ENCODE peak calls at places on chromosome 1, in nine cellular contexts. D is lower lobe of right lung, J is Panc1, E is astrocyte, I is esophagus squamous epithelium, F is PC-9, P is foreskin fibroblast, R is skeletal muscle cell, C is heart left ventricle. Y is an unnamed sample.
A peak's percentile ranks its signal among the peaks of the same experiment; 100 is the strongest.

GRCh38 chr1:246800356-246800755 is 76.1 kb downstream of the SCCPDH start:
- DNase-seq in D (no peak), J (no peak), E (no peak), I (no peak), F (no peak), P (no peak), R (no peak), C (no peak), Y (no peak)

GRCh38 chr1:217542837-217543236 is 88.1 kb downstream of the GPATCH2 start:
- DNase-seq in D (no peak), J (no peak), E (no peak), I (no peak), F (no peak), P (no peak), R (no peak), C (no peak), Y (no peak)

GRCh38 chr1:230798187-230798484 is 50.9 kb downstream of the CAPN9 start:
- DNase-seq in D (no peak), J (no peak), E (no peak), I (no peak), F (no peak), P (no peak), R (no peak), C (no peak), Y (no peak)

GRCh38 chr1:94025383-94026340 is 95.3 kb downstream of the ABCA4 start:
- DNase-seq in D (no peak), J (peak; percentile 54), E (peak; percentile 56), I (no peak), F (peak; percentile 54), P (peak; percentile 81), R (no peak), C (no peak), Y (no peak)

GRCh38 chr1:209749660-209750059 is 6.2 kb upstream of the TRAF3IP3 start:
- DNase-seq in D (no peak), J (no peak), E (no peak), I (no peak), F (no peak), P (no peak), R (no peak), C (no peak), Y (no peak)

GRCh38 chr1:39178541-39179431 is 25.7 kb upstream of the MACF1 start:
- DNase-seq in D (no peak), J (peak; percentile 94), E (peak; percentile 89), I (no peak), F (peak; percentile 72), P (peak; percentile 77), R (no peak), C (no peak), Y (no peak)

GRCh38 chr1:23370744-23371710 is 1.4 kb upstream of the ZNF436 start:
- DNase-seq in D (no peak), J (no peak), E (no peak), I (no peak), F (peak; percentile 59), P (peak; percentile 26), R (no peak), C (peak; percentile 70), Y (no peak)

GRCh38 chr1:238466459-238466858 is 575.7 kb upstream of the ZP4 start:
- DNase-seq in D (no peak), J (no peak), E (peak; percentile 62), I (no peak), F (no peak), P (no peak), R (no peak), C (no peak), Y (no peak)

GRCh38 chr1:51744506-51745303 is 127.8 kb downstream of the OSBPL9 start:
- DNase-seq in D (no peak), J (no peak), E (no peak), I (no peak), F (no peak), P (no peak), R (no peak), C (no peak), Y (no peak)

GRCh38 chr1:41482001-41482765 is 2.3 kb downstream of the EDN2 start:
- DNase-seq in D (peak; percentile 78), J (no peak), E (no peak), I (no peak), F (peak; percentile 88), P (no peak), R (no peak), C (no peak), Y (no peak)

GRCh38 chr1:183365676-183366075 is 52.5 kb downstream of the NMNAT2 start:
- DNase-seq in D (no peak), J (no peak), E (no peak), I (no peak), F (no peak), P (no peak), R (no peak), C (no peak), Y (no peak)

GRCh38 chr1:111843177-111843576 is 87.5 kb downstream of the DDX20 start:
- DNase-seq in D (no peak), J (no peak), E (no peak), I (no peak), F (no peak), P (no peak), R (no peak), C (no peak), Y (no peak)

GRCh38 chr1:18045206-18045605 is 62.4 kb upstream of the IGSF21 start:
- DNase-seq in D (no peak), J (no peak), E (no peak), I (no peak), F (no peak), P (no peak), R (no peak), C (no peak), Y (no peak)

GRCh38 chr1:29912413-29912812 is 676.1 kb downstream of the PTPRU start:
- DNase-seq in D (no peak), J (peak; percentile 32), E (peak; percentile 14), I (no peak), F (peak; percentile 8), P (peak; percentile 25), R (no peak), C (no peak), Y (no peak)

GRCh38 chr1:219151467-219151866 is 22.2 kb upstream of the LYPLAL1 start:
- DNase-seq in D (no peak), J (no peak), E (no peak), I (no peak), F (no peak), P (no peak), R (no peak), C (no peak), Y (no peak)

DNA sequence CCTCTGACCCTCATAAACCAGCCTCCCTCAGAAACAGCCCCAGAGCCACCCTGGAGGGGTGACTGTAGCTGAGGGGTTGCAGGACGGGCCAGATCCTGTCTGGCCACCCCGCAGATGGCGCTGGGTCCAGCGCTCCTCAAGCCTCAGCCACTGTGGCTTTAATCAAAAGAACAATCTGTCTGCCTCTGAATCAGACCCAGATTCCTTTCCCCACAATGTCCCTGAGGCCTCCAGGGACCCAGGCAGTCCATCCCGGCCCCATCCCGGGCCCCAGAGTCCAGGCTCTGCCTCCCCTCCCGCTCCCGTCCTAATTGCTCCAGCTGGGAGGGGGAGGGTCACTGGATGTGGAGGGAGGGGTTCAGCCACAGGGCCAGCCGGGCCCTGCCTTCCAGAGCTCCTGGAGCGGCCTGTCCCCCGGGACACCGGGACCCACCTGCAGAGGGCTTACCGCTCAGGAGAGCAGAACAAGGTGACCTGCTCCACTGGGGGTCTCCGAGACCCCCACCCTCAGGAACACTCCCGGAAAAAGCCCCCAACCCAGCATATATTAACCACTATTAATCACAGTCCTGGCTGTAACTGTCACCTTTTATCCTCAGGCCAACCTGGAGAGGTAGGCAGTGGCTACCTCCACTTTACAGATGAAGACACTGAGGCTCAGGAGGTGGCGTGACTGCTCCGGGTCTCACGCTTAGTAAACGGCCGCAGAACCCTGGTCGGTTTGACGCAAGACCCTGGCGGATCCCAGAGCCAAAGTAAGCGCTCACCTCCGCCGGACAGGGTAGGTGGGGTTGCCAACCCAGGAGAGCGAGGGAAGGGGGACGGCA is 807 bp upstream of the FBLIM1 start:
- DNase-seq in D (no peak), J (no peak), E (peak; percentile 23), I (no peak), F (peak; percentile 33), P (peak; percentile 74), R (no peak), C (no peak), Y (no peak)
- H3K4me3 ChIP-seq in D (peak overlapping the region; percentile 61), J (no peak overlapping the region), E (peak overlapping the region; percentile 53), I (peak overlapping the region; percentile 83), F (no peak overlapping the region), P (peak overlapping the region; percentile 93), R (peak overlapping the region; percentile 85), C (no peak overlapping the region), Y (no peak overlapping the region)

DNA sequence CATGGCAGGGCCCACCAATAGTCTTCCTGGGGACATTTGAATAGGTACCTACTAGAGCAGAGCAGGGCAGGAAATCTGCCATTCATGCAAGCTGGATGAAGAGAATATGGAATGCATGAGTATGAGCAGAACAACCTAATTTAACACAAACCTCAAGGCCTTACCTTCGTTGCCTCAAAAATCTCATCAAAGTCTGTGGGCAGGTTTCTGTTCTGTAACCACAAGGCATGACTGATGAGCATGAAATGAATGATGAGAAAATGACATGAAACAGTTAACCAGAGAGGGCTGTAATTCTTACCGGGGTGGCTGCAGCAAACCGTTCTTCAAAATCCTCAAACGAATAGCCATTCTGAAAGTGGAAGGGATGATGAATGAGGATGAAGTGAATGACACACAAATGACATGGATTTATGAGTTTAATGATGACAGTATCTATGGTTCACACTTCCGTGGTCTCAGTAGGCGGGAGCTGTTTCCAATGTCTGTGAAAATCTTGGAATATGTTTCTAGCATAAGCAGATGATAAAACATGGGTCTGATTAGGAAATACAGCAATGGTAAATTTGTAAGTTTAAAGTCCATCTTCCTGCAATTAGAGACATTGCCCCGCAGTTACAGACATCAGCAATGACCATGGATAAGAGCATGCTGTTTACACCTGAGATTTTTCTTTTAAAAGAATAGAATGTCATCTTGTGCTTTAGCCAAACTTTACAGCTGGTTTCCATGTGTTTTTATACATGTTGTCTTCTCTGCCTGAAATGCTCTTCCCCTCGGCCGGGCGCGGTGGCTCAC is 67.6 kb upstream of the C8B start:
- DNase-seq in D (no peak), J (no peak), E (no peak), I (no peak), F (no peak), P (no peak), R (no peak), C (no peak), Y (no peak)
- H3K4me3 ChIP-seq in D (no peak overlapping the region), J (no peak overlapping the region), E (no peak overlapping the region), I (no peak overlapping the region), F (no peak overlapping the region), P (no peak overlapping the region), R (no peak overlapping the region), C (no peak overlapping the region), Y (no peak overlapping the region)

GRCh38 chr1:24955779-24956365 is 25.8 kb upstream of the RUNX3 start:
- DNase-seq in D (no peak), J (no peak), E (no peak), I (no peak), F (no peak), P (no peak), R (no peak), C (no peak), Y (no peak)
- H3K4me3 ChIP-seq in D (no peak overlapping the region), J (no peak overlapping the region), E (no peak overlapping the region), I (no peak overlapping the region), F (no peak overlapping the region), P (no peak overlapping the region), R (no peak overlapping the region), C (no peak overlapping the region), Y (no peak overlapping the region)

DNA sequence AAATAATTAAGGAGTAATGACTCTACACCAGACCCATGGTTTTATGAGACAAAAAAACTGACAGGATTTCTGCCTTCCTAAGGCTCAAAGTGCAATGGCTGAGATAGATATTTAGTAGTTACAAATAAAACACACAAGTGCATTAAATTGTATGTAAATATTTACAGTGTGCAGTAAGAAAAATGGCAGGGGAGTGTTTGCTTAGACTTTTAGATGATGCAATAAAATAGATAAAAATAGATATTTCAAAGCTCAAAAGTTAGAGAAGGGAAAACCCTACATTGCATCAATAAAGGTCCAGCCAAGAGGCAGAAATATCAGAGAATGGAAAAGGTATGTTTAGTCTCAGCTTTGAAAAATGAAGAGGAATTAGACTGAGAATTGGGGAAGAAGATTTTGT is 226.3 kb upstream of the FGGY start:
- DNase-seq in D (no peak), J (no peak), E (no peak), I (no peak), F (no peak), P (no peak), R (no peak), C (no peak), Y (no peak)
- H3K4me3 ChIP-seq in D (no peak overlapping the region), J (no peak overlapping the region), E (no peak overlapping the region), I (no peak overlapping the region), F (no peak overlapping the region), P (no peak overlapping the region), R (no peak overlapping the region), C (no peak overlapping the region), Y (no peak overlapping the region)